ENCODE peak calls at places on chromosomes 13 and 19, in four cellular contexts. One of them, this sample, is unnamed.

GRCh38 chr13:78608254-78608704 is 4.9 kb upstream of the POU4F1 start:
- DNase-seq in WTC11: peak; percentile 26
- DNase-seq in K562: no peak
- DNase-seq in HepG2: no peak
- DNase-seq in this sample: no peak

GRCh38 chr19:9808855-9809646 is 9.8 kb downstream of the FBXL12 start:
- DNase-seq in K562: no peak
- DNase-seq in WTC11: no peak
- DNase-seq in HepG2: no peak
- DNase-seq in this sample: no peak

GRCh38 chr19:4370418-4371041 is 27.2 kb downstream of the MPND start:
- DNase-seq in K562: no peak
- DNase-seq in WTC11: no peak
- DNase-seq in HepG2: no peak
- DNase-seq in this sample: no peak

GRCh38 chr13:106100261-106100919 is 435.1 kb downstream of the EFNB2 start:
- DNase-seq in K562: no peak
- DNase-seq in HepG2: no peak
- DNase-seq in WTC11: peak; percentile 77
- DNase-seq in this sample: peak; percentile 48

GRCh38 chr19:33437351-33438015 is 64.0 kb downstream of the CEBPG start:
- DNase-seq in HepG2: no peak
- DNase-seq in K562: no peak
- DNase-seq in WTC11: no peak
- DNase-seq in this sample: no peak

GRCh38 chr19:19668230-19669012 is at the start of gene ZNF101:
- DNase-seq in K562: peak; percentile 96
- DNase-seq in WTC11: peak; percentile 98
- DNase-seq in HepG2: peak; percentile 99
- DNase-seq in this sample: peak; percentile 89

GRCh38 chr19:39827216-39827615 is 6.7 kb downstream of the DYRK1B start:
- DNase-seq in WTC11: no peak
- DNase-seq in K562: no peak
- DNase-seq in HepG2: no peak
- DNase-seq in this sample: no peak

GRCh38 chr13:91401916-91402315 is 3.5 kb downstream of the GPC5 start:
- DNase-seq in WTC11: no peak
- DNase-seq in HepG2: no peak
- DNase-seq in K562: no peak
- DNase-seq in this sample: no peak

GRCh38 chr13:75803175-75803611 is 167.1 kb downstream of the LMO7 start:
- DNase-seq in K562: no peak
- DNase-seq in HepG2: no peak
- DNase-seq in WTC11: peak; percentile 55
- DNase-seq in this sample: no peak

GRCh38 chr13:44918323-44919102 is 70.8 kb downstream of the NUFIP1 start:
- DNase-seq in WTC11: peak; percentile 91
- DNase-seq in K562: peak; percentile 67
- DNase-seq in HepG2: peak; percentile 88
- DNase-seq in this sample: peak; percentile 51

GRCh38 chr19:38221919-38222828 is 1.8 kb downstream of the DPF1 start:
- DNase-seq in WTC11: no peak
- DNase-seq in K562: no peak
- DNase-seq in HepG2: no peak
- DNase-seq in this sample: no peak

GRCh38 chr19:31962565-31962996 is 382.8 kb upstream of the ZNF507 start:
- DNase-seq in WTC11: no peak
- DNase-seq in K562: no peak
- DNase-seq in HepG2: peak; percentile 81
- DNase-seq in this sample: no peak

GRCh38 chr19:50315773-50316448 is 13.3 kb downstream of the KCNC3 start:
- DNase-seq in WTC11: peak; percentile 75
- DNase-seq in HepG2: no peak
- DNase-seq in K562: peak; percentile 61
- DNase-seq in this sample: peak; percentile 76

GRCh38 chr13:109989155-109989554 is 202.8 kb upstream of the IRS2 start:
- DNase-seq in K562: no peak
- DNase-seq in WTC11: no peak
- DNase-seq in HepG2: no peak
- DNase-seq in this sample: no peak

GRCh38 chr19:49061445-49061844 is 3.2 kb downstream of the NTF4 start:
- DNase-seq in K562: peak; percentile 20
- DNase-seq in HepG2: no peak
- DNase-seq in WTC11: no peak
- DNase-seq in this sample: no peak

GRCh38 chr19:16435238-16435911 is 36.4 kb downstream of the EPS15L1 start:
- DNase-seq in WTC11: no peak
- DNase-seq in HepG2: no peak
- DNase-seq in K562: no peak
- DNase-seq in this sample: no peak

GRCh38 chr13:31773538-31773937 is 34.2 kb downstream of the RXFP2 start:
- DNase-seq in K562: no peak
- DNase-seq in WTC11: no peak
- DNase-seq in HepG2: no peak
- DNase-seq in this sample: no peak

GRCh38 chr13:51027644-51028043 is 83.4 kb downstream of the C13orf42 start:
- DNase-seq in K562: no peak
- DNase-seq in WTC11: no peak
- DNase-seq in HepG2: no peak
- DNase-seq in this sample: no peak

GRCh38 chr13:78194904-78195639 is 276.4 kb upstream of the EDNRB start:
- DNase-seq in HepG2: no peak
- DNase-seq in K562: no peak
- DNase-seq in WTC11: no peak
- DNase-seq in this sample: no peak

GRCh38 chr13:100608906-100609305 is 20.3 kb upstream of the GGACT start:
- DNase-seq in K562: peak; percentile 67
- DNase-seq in HepG2: no peak
- DNase-seq in WTC11: no peak
- DNase-seq in this sample: no peak

GRCh38 chr13:24650157-24650556 is 30.1 kb upstream of the ATP12A start:
- DNase-seq in K562: no peak
- DNase-seq in WTC11: no peak
- DNase-seq in HepG2: no peak
- DNase-seq in this sample: no peak

GRCh38 chr19:8233370-8233769 is 24.2 kb downstream of the CERS4 start:
- DNase-seq in WTC11: no peak
- DNase-seq in HepG2: no peak
- DNase-seq in K562: no peak
- DNase-seq in this sample: no peak

GRCh38 chr19:10864538-10864899 is 6.8 kb upstream of the CARM1 start:
- DNase-seq in HepG2: peak; percentile 68
- DNase-seq in K562: peak; percentile 83
- DNase-seq in WTC11: peak; percentile 91
- DNase-seq in this sample: peak; percentile 95

GRCh38 chr19:19591133-19591825 is 27.2 kb downstream of the PBX4 start:
- DNase-seq in K562: no peak
- DNase-seq in HepG2: peak; percentile 23
- DNase-seq in WTC11: peak; percentile 19
- DNase-seq in this sample: peak; percentile 58

GRCh38 chr13:66532146-66532545 is 698.0 kb downstream of the PCDH9 start:
- DNase-seq in WTC11: no peak
- DNase-seq in HepG2: no peak
- DNase-seq in K562: no peak
- DNase-seq in this sample: peak; percentile 26

GRCh38 chr19:47679251-47679900 is 33.8 kb upstream of the EHD2 start:
- DNase-seq in K562: no peak
- DNase-seq in HepG2: no peak
- DNase-seq in WTC11: no peak
- DNase-seq in this sample: no peak

GRCh38 chr13:59371229-59371628 is 792.5 kb downstream of the DIAPH3 start:
- DNase-seq in WTC11: no peak
- DNase-seq in K562: no peak
- DNase-seq in HepG2: no peak
- DNase-seq in this sample: no peak

GRCh38 chr13:22964245-22964966 is 216.4 kb upstream of the SGCG start:
- DNase-seq in WTC11: no peak
- DNase-seq in HepG2: no peak
- DNase-seq in K562: no peak
- DNase-seq in this sample: no peak

GRCh38 chr13:90732049-90732448 is 615.4 kb upstream of the MIR17HG start:
- DNase-seq in HepG2: peak; percentile 3
- DNase-seq in K562: no peak
- DNase-seq in WTC11: peak; percentile 49
- DNase-seq in this sample: no peak

GRCh38 chr13:36030670-36031331 is 100.4 kb downstream of the DCLK1 start:
- DNase-seq in K562: no peak
- DNase-seq in HepG2: no peak
- DNase-seq in WTC11: no peak
- DNase-seq in this sample: no peak

GRCh38 chr19:8371011-8371804 is 7.3 kb downstream of the ANGPTL4 start:
- DNase-seq in WTC11: no peak
- DNase-seq in K562: peak; percentile 79
- DNase-seq in HepG2: no peak
- DNase-seq in this sample: no peak

GRCh38 chr13:71217827-71218226 is 649.2 kb downstream of the DACH1 start:
- DNase-seq in K562: no peak
- DNase-seq in HepG2: no peak
- DNase-seq in WTC11: no peak
- DNase-seq in this sample: no peak

GRCh38 chr19:4557971-4558941 is 1.2 kb downstream of the SEMA6B start:
- DNase-seq in WTC11: peak; percentile 78
- DNase-seq in K562: no peak
- DNase-seq in HepG2: no peak
- DNase-seq in this sample: no peak

GRCh38 chr13:48493851-48494250 is 39.0 kb downstream of the RCBTB2 start:
- DNase-seq in WTC11: no peak
- DNase-seq in K562: no peak
- DNase-seq in HepG2: no peak
- DNase-seq in this sample: no peak

GRCh38 chr13:30791354-30791921 is 56.1 kb downstream of the ALOX5AP start:
- DNase-seq in K562: no peak
- DNase-seq in WTC11: no peak
- DNase-seq in HepG2: no peak
- DNase-seq in this sample: no peak

GRCh38 chr19:2170219-2170618 is 6.5 kb downstream of the DOT1L start:
- DNase-seq in HepG2: no peak
- DNase-seq in WTC11: no peak
- DNase-seq in K562: no peak
- DNase-seq in this sample: no peak
- TF ChIP-seq NR3C1 in HepG2: no peak
- TF ChIP-seq NR3C1 in WTC11: no peak
- TF ChIP-seq NR3C1 in K562: no peak
- TF ChIP-seq NR3C1 in this sample: no peak

GRCh38 chr19:44577566-44577874 is 35.8 kb upstream of the IGSF23 start:
- DNase-seq in WTC11: no peak
- DNase-seq in HepG2: no peak
- DNase-seq in K562: no peak
- DNase-seq in this sample: no peak

GRCh38 chr19:44575116-44575700 is 38.2 kb upstream of the IGSF23 start:
- DNase-seq in K562: no peak
- DNase-seq in HepG2: no peak
- DNase-seq in WTC11: no peak
- DNase-seq in this sample: no peak

GRCh38 chr19:44574201-44574950 is 39.0 kb upstream of the IGSF23 start:
- DNase-seq in WTC11: no peak
- DNase-seq in HepG2: no peak
- DNase-seq in K562: no peak
- DNase-seq in this sample: no peak

GRCh38 chr19:44579663-44580365 is 33.5 kb upstream of the IGSF23 start:
- DNase-seq in WTC11: no peak
- DNase-seq in K562: no peak
- DNase-seq in HepG2: no peak
- DNase-seq in this sample: no peak

GRCh38 chr19:44576843-44577565 is 36.4 kb upstream of the IGSF23 start:
- DNase-seq in HepG2: peak; percentile 65
- DNase-seq in K562: peak; percentile 47
- DNase-seq in WTC11: peak; percentile 64
- DNase-seq in this sample: peak; percentile 65
- TF ChIP-seq NR3C1 in HepG2: no peak
- TF ChIP-seq NR3C1 in K562: no peak
- TF ChIP-seq NR3C1 in WTC11: no peak
- TF ChIP-seq NR3C1 in this sample: no peak

DNA sequence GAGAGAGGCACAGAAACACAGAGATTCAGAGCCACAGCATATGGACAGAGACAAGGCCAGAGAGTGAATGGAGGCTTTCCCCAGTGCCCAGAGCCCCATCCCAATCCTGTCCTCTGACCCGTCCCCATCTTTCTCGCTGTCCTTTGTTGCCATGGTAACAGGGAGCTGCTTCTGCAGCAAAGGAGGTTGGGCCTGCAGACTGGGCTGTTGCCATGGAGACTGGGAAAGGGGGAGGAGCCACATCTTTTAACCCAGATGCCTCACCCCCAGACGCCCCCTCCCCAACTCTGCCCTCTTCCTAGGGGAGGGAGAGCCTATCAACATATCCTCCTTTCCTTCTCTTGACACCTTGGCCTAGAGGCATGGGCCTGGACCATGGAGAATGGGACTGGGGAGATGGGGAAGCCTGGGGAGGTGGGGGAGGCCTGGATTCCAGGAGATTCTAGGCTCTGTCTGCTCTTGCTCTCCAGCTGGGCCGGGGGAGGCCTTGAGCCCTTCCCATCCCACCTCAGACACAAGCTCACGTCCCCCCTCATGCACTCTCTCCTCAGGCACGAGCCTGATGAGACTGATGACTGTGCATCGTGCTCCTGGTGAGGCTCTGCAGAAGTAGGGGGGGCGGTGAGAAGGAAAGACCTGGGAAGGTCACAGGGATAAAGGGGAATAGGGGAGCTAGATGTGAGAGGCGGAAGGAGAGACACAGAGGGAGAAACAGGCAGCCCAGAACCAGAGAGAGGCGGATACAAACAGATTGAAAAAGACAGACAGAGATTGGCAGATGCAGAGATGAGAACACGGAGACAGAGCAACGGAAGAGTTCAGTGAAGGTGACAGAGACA is 2.1 kb upstream of the ATP1A3 start:
- DNase-seq in HepG2: no peak
- DNase-seq in WTC11: peak; percentile 74
- DNase-seq in K562: peak; percentile 68
- DNase-seq in this sample: peak; percentile 63
- TF ChIP-seq NR3C1 in HepG2: no peak
- TF ChIP-seq NR3C1 in WTC11: no peak
- TF ChIP-seq NR3C1 in K562: no peak
- TF ChIP-seq NR3C1 in this sample: no peak

GRCh38 chr19:53389591-53390377 is 5.2 kb upstream of the ZNF765 start:
- DNase-seq in K562: peak; percentile 44
- DNase-seq in HepG2: no peak
- DNase-seq in WTC11: peak; percentile 96
- DNase-seq in this sample: no peak
- TF ChIP-seq NR3C1 in K562: no peak
- TF ChIP-seq NR3C1 in HepG2: no peak
- TF ChIP-seq NR3C1 in WTC11: no peak
- TF ChIP-seq NR3C1 in this sample: no peak

GRCh38 chr19:18366027-18366435 is 19.9 kb upstream of the GDF15 start:
- DNase-seq in HepG2: no peak
- DNase-seq in K562: no peak
- DNase-seq in WTC11: no peak
- DNase-seq in this sample: no peak
- TF ChIP-seq NR3C1 in HepG2: no peak
- TF ChIP-seq NR3C1 in K562: no peak
- TF ChIP-seq NR3C1 in WTC11: no peak
- TF ChIP-seq NR3C1 in this sample: no peak

This sample was measured in A549.